ENCODE peak calls at places on chromosome 9, in eight cellular contexts. R is activated CD4-positive, alpha-beta T cell treated with anti-CD3 and anti-CD28 coated beads for 1 hour; Y is HFF-Myc; J is substantia nigra; M is stimulated activated CD4-positive, alpha-beta T cell treated with anti-CD3 and anti-CD28 coated beads, Interleukin-15, amount 100 ng/mL, for 1 hour; U is cerebellar cortex; G is KG1; V is globus pallidus. H is an unnamed sample.

GRCh38 chr9:90905079-90905478 is 103.5 kb downstream of the SYK start:
- DNase-seq in M (no peak), G (no peak), J (no peak), V (no peak), U (peak; percentile 46), Y (no peak), R (no peak), H (no peak)

GRCh38 chr9:71858812-71859211 is 52.2 kb downstream of the ABHD17B start:
- DNase-seq in U (no peak), Y (no peak), V (no peak), R (no peak), G (no peak), M (no peak), J (no peak), H (no peak)

GRCh38 chr9:135211524-135211890 is 124.0 kb downstream of the OLFM1 start:
- DNase-seq in Y (no peak), R (no peak), U (no peak), V (no peak), G (no peak), J (no peak), M (no peak), H (no peak)

GRCh38 chr9:99140685-99141314 is 35.9 kb downstream of the TGFBR1 start:
- DNase-seq in U (peak; percentile 56), R (peak; percentile 38), V (peak; percentile 41), M (no peak), J (peak; percentile 16), G (no peak), Y (peak; percentile 24), H (no peak)

GRCh38 chr9:114203410-114204140 is 48.2 kb downstream of the COL27A1 start:
- DNase-seq in R (no peak), J (no peak), Y (no peak), U (no peak), G (no peak), V (no peak), M (no peak), H (peak; percentile 53)

GRCh38 chr9:113674436-113674835 is 201.7 kb upstream of the ZNF618 start:
- DNase-seq in R (no peak), M (no peak), U (no peak), J (no peak), Y (peak; percentile 36), V (no peak), G (no peak), H (no peak)

GRCh38 chr9:117737721-117738226 is 33.6 kb downstream of the TLR4 start:
- DNase-seq in M (no peak), V (peak; percentile 77), R (no peak), Y (no peak), U (peak; percentile 78), J (peak; percentile 65), G (no peak), H (peak; percentile 92)

GRCh38 chr9:132234501-132235045 is 72.7 kb downstream of the NTNG2 start:
- DNase-seq in U (no peak), R (no peak), M (no peak), G (no peak), V (no peak), J (no peak), Y (no peak), H (no peak)

GRCh38 chr9:114154597-114155102 is 687 bp upstream of the COL27A1 start:
- DNase-seq in M (no peak), Y (no peak), V (no peak), U (no peak), R (no peak), G (no peak), J (no peak), H (no peak)

GRCh38 chr9:93216072-93216364 is 32.1 kb downstream of the WNK2 start:
- DNase-seq in J (no peak), G (no peak), V (no peak), R (no peak), U (no peak), M (no peak), Y (no peak), H (no peak)

GRCh38 chr9:83027153-83027867 is 35.6 kb downstream of the RASEF start:
- DNase-seq in M (no peak), U (no peak), R (no peak), G (no peak), J (no peak), V (no peak), Y (peak; percentile 58), H (no peak)

GRCh38 chr9:131036071-131036470 is 27.1 kb downstream of the LAMC3 start:
- DNase-seq in M (no peak), Y (no peak), V (no peak), R (no peak), U (no peak), G (no peak), J (no peak), H (no peak)

GRCh38 chr9:11269036-11269435 is 656.2 kb upstream of the PTPRD start:
- DNase-seq in G (no peak), R (no peak), V (no peak), M (no peak), U (no peak), Y (no peak), J (no peak), H (no peak)

GRCh38 chr9:131776473-131776872 is 36.6 kb upstream of the RAPGEF1 start:
- DNase-seq in G (peak; percentile 19), Y (peak; percentile 2), J (no peak), V (no peak), U (no peak), R (no peak), M (no peak), H (no peak)

GRCh38 chr9:114906922-114907571 is 23.3 kb downstream of the TNFSF8 start:
- DNase-seq in M (no peak), G (no peak), Y (no peak), V (no peak), R (no peak), J (no peak), U (peak; percentile 10), H (no peak)

GRCh38 chr9:106700676-106701075 is 162.3 kb upstream of the ZNF462 start:
- DNase-seq in R (no peak), J (no peak), M (no peak), Y (no peak), V (no peak), G (no peak), U (no peak), H (no peak)

GRCh38 chr9:114430443-114430842 is 42.7 kb upstream of the AKNA start:
- DNase-seq in Y (no peak), U (no peak), G (no peak), J (no peak), V (no peak), M (no peak), R (no peak), H (no peak)

GRCh38 chr9:137439158-137439714 is 1.9 kb downstream of the ENTPD8 start:
- DNase-seq in Y (no peak), R (no peak), V (no peak), M (no peak), J (no peak), G (no peak), U (no peak), H (no peak)

GRCh38 chr9:79570449-79571308 is 1.1 kb upstream of the TLE4 start:
- DNase-seq in Y (no peak), J (peak; percentile 54), U (peak; percentile 36), V (no peak), G (no peak), M (no peak), R (peak; percentile 19), H (peak; percentile 75)

GRCh38 chr9:15837079-15837679 is 284.3 kb downstream of the CCDC171 start:
- DNase-seq in V (peak; percentile 31), R (no peak), Y (peak; percentile 38), G (peak; percentile 57), M (no peak), J (peak; percentile 0), U (peak; percentile 52), H (no peak)

GRCh38 chr9:114247086-114247485 is 75.8 kb upstream of the ORM1 start:
- DNase-seq in G (no peak), J (no peak), Y (no peak), M (no peak), R (no peak), U (peak; percentile 92), V (no peak), H (no peak)

GRCh38 chr9:7976167-7976755 is 176.7 kb upstream of the DMAC1 start:
- DNase-seq in V (no peak), G (peak; percentile 85), J (no peak), R (peak; percentile 21), Y (no peak), U (no peak), M (peak; percentile 17), H (no peak)

GRCh38 chr9:136656795-136657611 is 5.7 kb upstream of the EGFL7 start:
- DNase-seq in Y (no peak), M (no peak), U (no peak), J (no peak), V (no peak), R (no peak), G (peak; percentile 56), H (no peak)

GRCh38 chr9:113298924-113299770 is 4.0 kb downstream of the RNF183 start:
- DNase-seq in R (no peak), U (no peak), M (no peak), J (no peak), V (no peak), G (no peak), Y (no peak), H (no peak)

GRCh38 chr9:70061776-70062175 is 18.1 kb downstream of the MAMDC2 start:
- DNase-seq in U (no peak), M (no peak), V (no peak), G (no peak), R (no peak), J (no peak), Y (no peak), H (no peak)

GRCh38 chr9:96448546-96449170 is 1.3 kb upstream of the HABP4 start:
- DNase-seq in V (no peak), J (no peak), G (no peak), M (no peak), Y (no peak), R (no peak), U (no peak), H (no peak)

GRCh38 chr9:92147854-92148184 is 32.6 kb upstream of the SPTLC1 start:
- DNase-seq in U (no peak), G (no peak), R (no peak), M (no peak), V (no peak), Y (no peak), J (no peak), H (no peak)

GRCh38 chr9:130368631-130369103 is 76.1 kb upstream of the ASS1 start:
- DNase-seq in M (no peak), J (no peak), Y (no peak), R (no peak), U (no peak), G (no peak), V (no peak), H (no peak)

GRCh38 chr9:33139421-33140228 is 27.5 kb downstream of the B4GALT1 start:
- DNase-seq in G (no peak), U (peak; percentile 93), J (no peak), M (no peak), V (no peak), R (no peak), Y (peak; percentile 72), H (no peak)

GRCh38 chr9:91795500-91796241 is 154.4 kb downstream of the ROR2 start:
- DNase-seq in U (no peak), Y (no peak), M (no peak), R (no peak), J (no peak), V (no peak), G (no peak), H (no peak)

GRCh38 chr9:112838342-112838741 is 52.3 kb downstream of the SLC46A2 start:
- DNase-seq in U (no peak), J (no peak), M (no peak), V (no peak), Y (no peak), R (no peak), G (no peak), H (no peak)

GRCh38 chr9:136036848-136037247 is 58.2 kb downstream of the NACC2 start:
- DNase-seq in V (no peak), M (no peak), G (no peak), J (no peak), U (no peak), R (no peak), Y (no peak), H (no peak)

GRCh38 chr9:134360897-134361296 is 34.6 kb downstream of the RXRA start:
- DNase-seq in G (no peak), J (no peak), M (no peak), U (no peak), Y (no peak), V (no peak), R (no peak), H (no peak)

GRCh38 chr9:128550770-128551651 is 1.4 kb upstream of the SPTAN1 start:
- DNase-seq in Y (no peak), V (peak; percentile 68), U (peak; percentile 86), G (no peak), R (no peak), M (no peak), J (peak; percentile 59), H (peak; percentile 68)